ENCODE peak calls at places on chromosomes 6 and 20, in ten cellular contexts. E is cardiac fibroblast; Z is left lobe of liver; B is WTC11; A is effector CD4-positive, alpha-beta T cell; Y is renal cortical epithelial cell; O is activated CD4-positive, alpha-beta T cell treated with anti-CD3 and anti-CD28 coated beads, Interleukin-2, amount 50 U/mL, for 24 hours; W is stomach; T is stimulated activated CD4-positive, alpha-beta T cell treated with anti-CD3 and anti-CD28 coated beads, Interleukin-4, amount 100 ng/mL, for 24 hours; S is omental fat pad. K is an unnamed sample.

GRCh38 chr6:22668307-22668706 is 98.9 kb downstream of the HDGFL1 start:
- DNase-seq in A (no peak), S (no peak), Z (no peak), W (no peak), Y (no peak), E (peak; percentile 21), T (no peak), O (no peak), B (no peak), K (no peak)

GRCh38 chr6:111242452-111242851 is 155.1 kb downstream of the SLC16A10 start:
- DNase-seq in A (no peak), O (no peak), Y (peak; percentile 36), S (no peak), E (no peak), Z (no peak), B (no peak), W (no peak), T (no peak), K (peak; percentile 66)

GRCh38 chr20:59387891-59388290 is 87.5 kb downstream of the EDN3 start:
- DNase-seq in Y (no peak), E (no peak), S (no peak), T (no peak), W (no peak), Z (no peak), A (no peak), O (no peak), B (no peak), K (no peak)

GRCh38 chr6:110517601-110518280 is 41.3 kb upstream of the SLC22A16 start:
- DNase-seq in A (no peak), S (no peak), E (peak; percentile 68), B (no peak), O (no peak), T (no peak), W (no peak), Y (no peak), Z (no peak), K (no peak)

GRCh38 chr6:170025341-170026271 is 265.3 kb downstream of the DLL1 start:
- DNase-seq in S (no peak), Z (peak; percentile 54), E (no peak), T (no peak), W (peak; percentile 24), O (no peak), B (no peak), A (no peak), Y (no peak), K (no peak)

GRCh38 chr6:43887340-43887858 is 117.4 kb downstream of the VEGFA start:
- DNase-seq in S (no peak), Z (peak; percentile 71), B (no peak), W (peak; percentile 37), T (no peak), O (no peak), E (no peak), A (no peak), Y (peak; percentile 70), K (peak; percentile 82)

GRCh38 chr6:24927234-24927955 is 8.4 kb downstream of the RIPOR2 start:
- DNase-seq in E (no peak), B (no peak), A (no peak), T (peak; percentile 44), S (no peak), O (no peak), W (no peak), Z (no peak), Y (no peak), K (no peak)

GRCh38 chr6:79215233-79215824 is 19.2 kb downstream of the HMGN3 start:
- DNase-seq in O (no peak), Y (peak; percentile 17), Z (no peak), S (no peak), A (no peak), W (no peak), B (no peak), T (no peak), E (peak; percentile 68), K (no peak)

GRCh38 chr6:7541175-7542064 is at the start of gene DSP:
- DNase-seq in A (no peak), E (peak; percentile 22), B (peak; percentile 72), Z (peak; percentile 93), W (peak; percentile 89), S (no peak), T (no peak), Y (no peak), O (peak; percentile 4), K (no peak)

GRCh38 chr20:17741220-17741619 is 41.5 kb downstream of the BANF2 start:
- DNase-seq in Z (no peak), W (no peak), S (no peak), Y (no peak), E (no peak), O (no peak), T (no peak), A (no peak), B (no peak), K (no peak)

GRCh38 chr20:17722493-17723300 is 22.9 kb downstream of the BANF2 start:
- DNase-seq in E (no peak), T (no peak), W (no peak), A (no peak), S (no peak), B (no peak), O (no peak), Z (no peak), Y (no peak), K (no peak)

GRCh38 chr20:24773751-24774201 is 175.3 kb upstream of the CST7 start:
- DNase-seq in Z (peak; percentile 26), O (no peak), S (no peak), T (peak; percentile 10), A (no peak), W (peak; percentile 4), E (peak; percentile 19), B (no peak), Y (peak; percentile 97), K (peak; percentile 99)

GRCh38 chr20:61422636-61423425 is 170.8 kb downstream of the CDH4 start:
- DNase-seq in B (peak; percentile 44), A (no peak), S (no peak), E (no peak), T (no peak), O (no peak), W (no peak), Z (no peak), Y (no peak), K (no peak)

GRCh38 chr6:111556004-111556403 is 49.7 kb downstream of the TRAF3IP2 start:
- DNase-seq in T (no peak), W (no peak), O (no peak), B (no peak), A (no peak), E (no peak), Z (no peak), S (no peak), Y (no peak), K (no peak)

GRCh38 chr6:162387723-162388382 is 339.7 kb downstream of the PRKN start:
- DNase-seq in W (no peak), Z (no peak), T (no peak), Y (peak; percentile 28), E (no peak), O (no peak), A (no peak), S (no peak), B (no peak), K (no peak)

GRCh38 chr6:39835856-39836442 is 43.8 kb downstream of the DAAM2 start:
- DNase-seq in T (no peak), E (peak; percentile 70), S (no peak), Y (no peak), B (no peak), O (no peak), Z (no peak), A (no peak), W (no peak), K (no peak)

GRCh38 chr6:53168516-53169257 is 20.0 kb upstream of the GCM1 start:
- DNase-seq in B (no peak), S (no peak), Y (peak; percentile 60), T (no peak), W (no peak), O (no peak), Z (no peak), E (peak; percentile 50), A (no peak), K (peak; percentile 23)

GRCh38 chr6:20186981-20187380 is 25.3 kb downstream of the MBOAT1 start:
- DNase-seq in Y (no peak), O (no peak), Z (no peak), T (no peak), E (no peak), S (no peak), B (no peak), W (no peak), A (no peak), K (peak; percentile 93)

GRCh38 chr6:142349215-142349823 is 47.5 kb downstream of the ADGRG6 start:
- DNase-seq in S (no peak), B (no peak), A (no peak), O (no peak), Y (no peak), Z (no peak), E (no peak), T (no peak), W (no peak), K (no peak)

GRCh38 chr20:38355161-38356012 is 9.1 kb downstream of the LBP start:
- DNase-seq in O (no peak), A (no peak), E (no peak), T (no peak), W (no peak), B (peak; percentile 38), Z (peak; percentile 97), Y (no peak), S (no peak), K (peak; percentile 15)

GRCh38 chr6:30044630-30045029 is 16.4 kb upstream of the POLR1H start:
- DNase-seq in A (no peak), B (no peak), T (no peak), S (no peak), Y (no peak), E (peak; percentile 46), Z (no peak), O (no peak), W (no peak), K (peak; percentile 34)

K was measured in RPMI7951.